ENCODE peak calls at places on chromosomes 11 and 22, in five cellular contexts. W is GM23338, J is MM.1S, R is GM23248, T is endothelial cell of umbilical vein. Q is an unnamed sample.

GRCh38 chr11:1763336-1763795 is 361 bp downstream of the CTSD start:
- DNase-seq in W (no peak), J (peak; percentile 8), R (no peak), T (no peak), Q (no peak)

GRCh38 chr22:50199836-50200332 is 927 bp upstream of the SELENOO start:
- DNase-seq in W (peak; percentile 81), T (no peak), R (peak; percentile 55), J (no peak), Q (peak; percentile 53)

GRCh38 chr11:59614277-59615131 is 1.1 kb downstream of the OSBP start:
- DNase-seq in J (no peak), W (no peak), T (peak; percentile 26), R (peak; percentile 42), Q (peak; percentile 4)

GRCh38 chr11:22476589-22476988 is 138.4 kb downstream of the SLC17A6 start:
- DNase-seq in T (no peak), R (no peak), J (no peak), W (no peak), Q (no peak)

GRCh38 chr11:87173185-87174039 is 135.7 kb downstream of the TMEM135 start:
- DNase-seq in R (peak; percentile 72), J (no peak), T (peak; percentile 94), W (no peak), Q (peak; percentile 49)

GRCh38 chr11:15146271-15147003 is 31.7 kb downstream of the INSC start:
- DNase-seq in J (no peak), W (no peak), R (peak; percentile 89), T (no peak), Q (no peak)

GRCh38 chr11:69867076-69868002 is 48.1 kb upstream of the FGF3 start:
- DNase-seq in W (no peak), R (peak; percentile 41), J (no peak), T (no peak), Q (no peak)

GRCh38 chr11:105821366-105821765 is 200.7 kb downstream of the MSANTD4 start:
- DNase-seq in T (no peak), J (no peak), R (no peak), W (peak; percentile 53), Q (no peak)

GRCh38 chr11:112822478-112823274 is 138.5 kb upstream of the NCAM1 start:
- DNase-seq in W (peak; percentile 68), T (no peak), J (no peak), R (no peak), Q (peak; percentile 36)

GRCh38 chr11:77401486-77402217 is 72.2 kb downstream of the PAK1 start:
- DNase-seq in J (no peak), R (no peak), W (no peak), T (no peak), Q (no peak)

GRCh38 chr11:62770778-62771143 is 435 bp upstream of the TAF6L start:
- DNase-seq in R (peak; percentile 65), J (no peak), W (peak; percentile 59), T (no peak), Q (peak; percentile 32)

GRCh38 chr22:49957826-49958461 is 2.6 kb upstream of the PIM3 start:
- DNase-seq in T (no peak), W (no peak), J (peak; percentile 3), R (no peak), Q (no peak)

GRCh38 chr22:18994780-18995711 is 59.0 kb upstream of the PRODH start:
- DNase-seq in J (no peak), W (peak; percentile 37), T (no peak), R (no peak), Q (peak; percentile 61)

GRCh38 chr11:95291946-95292345 is 60.9 kb upstream of the SESN3 start:
- DNase-seq in J (no peak), R (no peak), W (no peak), T (no peak), Q (peak; percentile 68)

GRCh38 chr22:31526275-31526674 is 29.9 kb downstream of the SFI1 start:
- DNase-seq in R (no peak), J (no peak), T (no peak), W (no peak), Q (no peak)

GRCh38 chr22:31627223-31627731 is 34.7 kb downstream of the PISD start:
- DNase-seq in T (peak; percentile 17), R (no peak), J (no peak), W (no peak), Q (no peak)

GRCh38 chr22:47053865-47054185 is 291.4 kb downstream of the TBC1D22A start:
- DNase-seq in R (peak; percentile 12), J (no peak), W (no peak), T (peak; percentile 39), Q (peak; percentile 20)

GRCh38 chr22:42294034-42294985 is 23.9 kb upstream of the TCF20 start:
- DNase-seq in T (peak; percentile 34), W (peak; percentile 92), J (no peak), R (peak; percentile 60), Q (peak; percentile 84)

GRCh38 chr11:10373929-10374328 is 69.1 kb downstream of the ADM start:
- DNase-seq in R (no peak), T (no peak), J (no peak), W (no peak), Q (no peak)

GRCh38 chr11:15629690-15630321 is 515.1 kb downstream of the INSC start:
- DNase-seq in W (peak; percentile 88), T (no peak), J (no peak), R (no peak), Q (peak; percentile 41)

GRCh38 chr11:10261821-10262220 is 32.2 kb downstream of the SBF2 start:
- DNase-seq in R (peak; percentile 52), T (peak; percentile 21), W (no peak), J (no peak), Q (no peak)

GRCh38 chr11:1852885-1853284 is at the start of gene LSP1:
- DNase-seq in R (no peak), J (peak; percentile 88), T (no peak), W (no peak), Q (no peak)

GRCh38 chr11:122754553-122755322 is 83.6 kb upstream of the CRTAM start:
- DNase-seq in W (peak; percentile 73), T (no peak), R (peak; percentile 47), J (peak; percentile 25), Q (no peak)

GRCh38 chr11:118587952-118588351 is 15.7 kb downstream of the ARCN1 start:
- DNase-seq in J (no peak), W (no peak), R (no peak), T (no peak), Q (no peak)

GRCh38 chr11:37712246-37712645 is 1114.2 kb upstream of the RAG2 start:
- DNase-seq in J (peak; percentile 24), T (no peak), W (peak; percentile 48), R (no peak), Q (peak; percentile 13)

GRCh38 chr22:50034126-50035081 is 21.8 kb upstream of the IL17REL start:
- DNase-seq in J (no peak), T (no peak), R (no peak), W (no peak), Q (no peak)

GRCh38 chr11:61327669-61328071 is 5.2 kb downstream of the DDB1 start:
- DNase-seq in W (no peak), R (peak; percentile 76), J (no peak), T (no peak), Q (no peak)

GRCh38 chr11:119316017-119316728 is 757 bp downstream of the MCAM start:
- DNase-seq in R (peak; percentile 43), J (no peak), T (peak; percentile 42), W (no peak), Q (no peak)

GRCh38 chr22:48004038-48004437 is 1241.6 kb downstream of the TBC1D22A start:
- DNase-seq in W (no peak), R (no peak), T (no peak), J (no peak), Q (no peak)

GRCh38 chr11:76004400-76004799 is 189.4 kb downstream of the UVRAG start:
- DNase-seq in R (no peak), T (no peak), J (no peak), W (no peak), Q (no peak)

GRCh38 chr22:38314140-38314991 is 2.9 kb downstream of the CSNK1E start:
- DNase-seq in J (peak; percentile 83), W (peak; percentile 35), T (peak; percentile 9), R (peak; percentile 51), Q (peak; percentile 26)

GRCh38 chr11:47071871-47072270 is 104.8 kb downstream of the ARFGAP2 start:
- DNase-seq in T (no peak), R (peak; percentile 12), J (no peak), W (peak; percentile 34), Q (peak; percentile 14)

DNA sequence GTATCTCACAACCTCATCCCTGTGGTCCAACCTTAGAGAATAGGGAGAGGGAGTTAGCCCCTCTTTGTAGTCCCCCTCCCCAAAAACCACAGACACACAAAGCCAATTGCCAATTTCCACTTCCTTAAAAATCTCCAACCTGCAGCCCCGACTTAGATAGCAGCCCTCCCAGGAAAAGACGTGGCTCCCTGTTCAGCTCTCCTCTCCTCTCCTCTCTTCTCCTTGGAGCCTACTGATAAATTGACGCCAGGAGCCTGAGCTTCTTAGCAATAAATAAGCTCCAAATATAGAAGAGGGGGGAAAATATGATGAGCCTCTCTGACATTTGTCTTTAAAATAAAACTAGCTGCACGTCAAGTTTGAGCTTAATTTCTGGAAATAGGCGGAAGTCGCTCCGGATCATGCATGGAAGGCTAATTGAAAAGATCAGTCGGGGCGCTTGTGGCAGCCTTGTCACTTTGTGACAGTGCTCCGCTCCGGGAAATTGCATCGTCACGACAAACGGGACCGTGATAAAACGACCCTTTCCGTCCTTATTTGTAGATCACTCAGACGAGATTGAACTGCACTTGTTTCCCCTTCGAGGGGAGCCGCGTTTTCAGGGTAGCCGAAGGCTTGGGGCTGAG is 7.2 kb downstream of the PAX6 start:
- DNase-seq in T (no peak), W (peak; percentile 71), J (no peak), R (no peak), Q (no peak)
- TF ChIP-seq EZH2 in T (no peak), W (peak; percentile 99), J (no peak), R (no peak), Q (peak; percentile 24)

GRCh38 chr11:43923327-43924111 is 18.9 kb upstream of the C11orf96 start:
- DNase-seq in R (peak; percentile 75), J (peak; percentile 3), T (peak; percentile 86), W (no peak), Q (peak; percentile 57)
- H3K4me1 ChIP-seq in R (peaks cover 28% of the 10 kb centered on the region), J (peaks cover 41% of the 10 kb centered on the region), T (peaks cover 45% of the 10 kb centered on the region), W (peaks cover 25% of the 10 kb centered on the region), Q (peaks cover 21% of the 10 kb centered on the region)

GRCh38 chr11:12829536-12830314 is 155.5 kb downstream of the TEAD1 start:
- DNase-seq in J (no peak), R (no peak), W (no peak), T (no peak), Q (no peak)

GRCh38 chr11:12831471-12832202 is 157.4 kb downstream of the TEAD1 start:
- DNase-seq in R (no peak), J (no peak), W (no peak), T (no peak), Q (no peak)

GRCh38 chr11:12827929-12828812 is 153.9 kb downstream of the TEAD1 start:
- DNase-seq in T (peak; percentile 91), W (peak; percentile 76), J (peak; percentile 83), R (peak; percentile 75), Q (peak; percentile 67)

GRCh38 chr11:12827369-12827768 is 153.1 kb downstream of the TEAD1 start:
- DNase-seq in T (no peak), W (no peak), R (no peak), J (no peak), Q (no peak)

DNA sequence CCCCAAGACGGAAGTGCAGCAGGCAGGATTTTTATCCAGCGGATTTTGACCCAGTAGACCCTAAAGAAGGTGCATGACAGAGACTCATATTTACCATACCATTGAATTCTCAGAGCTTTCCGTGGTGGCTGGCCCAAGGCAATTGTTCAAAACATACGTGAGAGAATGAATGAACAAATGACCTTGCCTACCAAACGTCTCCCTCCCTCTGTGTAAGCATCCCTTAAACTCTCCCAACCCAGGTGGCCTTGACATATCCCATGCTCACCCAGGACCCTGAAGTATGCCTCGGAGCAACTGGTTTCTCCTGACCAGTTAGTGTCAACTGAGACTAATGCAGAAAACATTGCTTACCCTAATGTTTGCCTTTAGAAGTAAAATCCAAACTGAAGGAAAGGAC is 154.9 kb downstream of the TEAD1 start:
- DNase-seq in T (peak; percentile 43), J (no peak), R (no peak), W (no peak), Q (no peak)
- H3K4me3 ChIP-seq in T (no peak overlapping the region), J (peak overlapping the region; percentile 75), R (peak overlapping the region; percentile 73), W (peak overlapping the region; percentile 47), Q (no peak overlapping the region)

GRCh38 chr11:125382211-125382807 is 113.8 kb downstream of the FEZ1 start:
- DNase-seq in R (no peak), J (no peak), T (no peak), W (no peak), Q (no peak)
- TF ChIP-seq EZH2 in R (no peak), J (no peak), T (no peak), W (no peak), Q (no peak)